ENCODE peak calls at places on chromosome 4, in eight cellular contexts. Y is ovary, W is cardiac muscle cell, J is heart right ventricle, K is coronary artery, D is stomach, C is Karpas-422, Q is neuronal stem cell. H is an unnamed sample.

GRCh38 chr4:61773655-61774245 is 573.6 kb downstream of the ADGRL3 start:
- DNase-seq in J (no peak), K (no peak), W (no peak), Q (no peak), Y (no peak), D (no peak), C (no peak), H (peak)

GRCh38 chr4:147730333-147730732 is 1.6 kb upstream of the ARHGAP10 start:
- DNase-seq in Y (no peak), C (no peak), W (no peak), D (no peak), Q (peak), J (no peak), K (no peak), H (no peak)

GRCh38 chr4:10456270-10457254 is 664 bp downstream of the ZNF518B start:
- DNase-seq in C (peak), K (no peak), W (peak), J (peak), Q (no peak), D (peak), Y (peak), H (peak)

GRCh38 chr4:19883841-19884240 is 367.9 kb upstream of the SLIT2 start:
- DNase-seq in C (no peak), D (no peak), J (no peak), Q (no peak), Y (no peak), K (no peak), W (no peak), H (no peak)

GRCh38 chr4:1347410-1347864 is 429 bp downstream of the UVSSA start:
- DNase-seq in Q (peak), Y (peak), K (peak), W (peak), C (peak), J (peak), D (peak), H (peak)

GRCh38 chr4:141142423-141142822 is 9.2 kb upstream of the RNF150 start:
- DNase-seq in J (no peak), W (peak), Y (no peak), K (no peak), C (no peak), Q (no peak), D (no peak), H (no peak)

GRCh38 chr4:34516524-34516923 is 1727.8 kb downstream of the ARAP2 start:
- DNase-seq in W (no peak), K (no peak), Q (no peak), Y (no peak), D (no peak), C (no peak), J (no peak), H (no peak)

GRCh38 chr4:143185253-143186107 is 763 bp downstream of the USP38 start:
- DNase-seq in Y (no peak), W (peak), D (no peak), C (peak), Q (peak), K (peak), J (peak), H (peak)

GRCh38 chr4:155582031-155582430 is 84.6 kb upstream of the GUCY1A1 start:
- DNase-seq in J (no peak), D (no peak), C (no peak), Q (no peak), K (no peak), Y (no peak), W (no peak), H (no peak)

GRCh38 chr4:183349673-183350072 is 27.4 kb upstream of the CLDN24 start:
- DNase-seq in D (no peak), J (no peak), C (no peak), Q (no peak), W (peak), K (no peak), Y (no peak), H (no peak)

GRCh38 chr4:146443525-146443924 is 78.2 kb downstream of the SLC10A7 start:
- DNase-seq in D (no peak), W (no peak), C (no peak), Y (no peak), K (no peak), Q (no peak), J (no peak), H (no peak)

GRCh38 chr4:98522603-98523395 is 135.6 kb downstream of the TSPAN5 start:
- DNase-seq in D (no peak), W (peak), Y (no peak), J (no peak), K (no peak), C (no peak), Q (peak), H (no peak)

GRCh38 chr4:179071120-179071519 is 1628.9 kb upstream of the AGA start:
- DNase-seq in C (no peak), J (no peak), Q (no peak), D (no peak), Y (no peak), W (no peak), K (no peak), H (no peak)

GRCh38 chr4:165053645-165054044 is at the start of gene TRIM75:
- DNase-seq in Y (no peak), K (no peak), W (no peak), J (no peak), C (no peak), D (no peak), Q (no peak), H (no peak)

GRCh38 chr4:172095161-172095560 is 282.0 kb downstream of the GALNTL6 start:
- DNase-seq in K (no peak), D (no peak), C (no peak), Y (no peak), J (no peak), W (no peak), Q (no peak), H (no peak)

GRCh38 chr4:8710946-8711345 is 118.4 kb downstream of the CPZ start:
- DNase-seq in W (no peak), Q (no peak), D (no peak), Y (peak), C (no peak), J (no peak), K (peak), H (no peak)

GRCh38 chr4:174539571-174539970 is 17.3 kb upstream of the HPGD start:
- DNase-seq in J (no peak), W (no peak), Y (no peak), D (no peak), K (no peak), C (no peak), Q (no peak), H (no peak)

GRCh38 chr4:149120331-149121014 is 678.3 kb upstream of the NR3C2 start:
- DNase-seq in W (peak), D (no peak), K (no peak), Q (no peak), C (no peak), J (no peak), Y (no peak), H (no peak)

GRCh38 chr4:109315818-109316217 is 13.4 kb upstream of the COL25A1 start:
- DNase-seq in Y (no peak), J (no peak), K (no peak), C (no peak), D (no peak), Q (no peak), W (peak), H (no peak)

GRCh38 chr4:18103876-18104275 is 82.3 kb upstream of the LCORL start:
- DNase-seq in D (no peak), C (no peak), Q (no peak), J (no peak), Y (no peak), W (peak), K (no peak), H (no peak)

GRCh38 chr4:136457004-136457403 is 1075.3 kb downstream of the PCDH18 start:
- DNase-seq in K (no peak), Y (no peak), C (no peak), D (no peak), W (no peak), J (no peak), Q (no peak), H (no peak)

GRCh38 chr4:184807797-184808718 is 17.7 kb downstream of the ACSL1 start:
- DNase-seq in W (peak), K (no peak), Q (peak), J (peak), C (no peak), Y (no peak), D (peak), H (no peak)

GRCh38 chr4:125315571-125316390 is 1.0 kb downstream of the FAT4 start:
- DNase-seq in W (peak), J (peak), K (peak), Q (peak), Y (peak), C (no peak), D (peak), H (peak)

GRCh38 chr4:121370729-121371325 is 10.0 kb downstream of the QRFPR start:
- DNase-seq in Q (peak), D (peak), K (no peak), W (peak), Y (no peak), J (peak), C (peak), H (peak)

GRCh38 chr4:7183161-7183560 is 9.2 kb upstream of the SORCS2 start:
- DNase-seq in Y (no peak), D (no peak), C (peak), Q (no peak), W (no peak), J (no peak), K (no peak), H (no peak)

GRCh38 chr4:77819836-77820679 is 890 bp upstream of the CNOT6L start:
- DNase-seq in Y (peak), K (peak), J (peak), Q (peak), C (peak), D (peak), W (peak), H (peak)

GRCh38 chr4:165011403-165011802 is 20.4 kb upstream of the TRIM60 start:
- DNase-seq in J (no peak), Q (no peak), D (no peak), W (no peak), Y (no peak), K (no peak), C (no peak), H (no peak)

GRCh38 chr4:3822230-3822947 is 56.2 kb downstream of the ADRA2C start:
- DNase-seq in Y (no peak), D (no peak), C (no peak), J (no peak), W (peak), Q (no peak), K (no peak), H (no peak)

GRCh38 chr4:123622572-123622971 is 226.0 kb downstream of the SPRY1 start:
- DNase-seq in D (no peak), Y (no peak), W (no peak), K (no peak), Q (no peak), J (no peak), C (no peak), H (no peak)

GRCh38 chr4:38128478-38129451 is 168.6 kb downstream of the PTTG2 start:
- DNase-seq in Q (no peak), K (no peak), Y (no peak), J (no peak), D (no peak), C (no peak), W (no peak), H (no peak)

GRCh38 chr4:99574530-99575314 is at the start of gene MTTP:
- DNase-seq in Q (no peak), K (no peak), D (no peak), Y (no peak), W (no peak), C (peak), J (no peak), H (no peak)

GRCh38 chr4:52984469-52984868 is 122.4 kb downstream of the RASL11B start:
- DNase-seq in W (no peak), Q (no peak), C (peak), D (no peak), J (no peak), K (no peak), Y (no peak), H (no peak)

GRCh38 chr4:121728066-121728465 is 31.3 kb upstream of the ANXA5 start:
- DNase-seq in Y (no peak), D (no peak), K (no peak), J (no peak), W (peak), Q (no peak), C (no peak), H (no peak)

GRCh38 chr4:165324203-165324917 is 3.1 kb upstream of the MSMO1 start:
- DNase-seq in W (no peak), D (no peak), J (no peak), Q (no peak), Y (no peak), K (no peak), C (no peak), H (no peak)

GRCh38 chr4:4216668-4217067 is 10.1 kb downstream of the OTOP1 start:
- DNase-seq in J (no peak), W (peak), K (no peak), D (no peak), Y (no peak), C (no peak), Q (no peak), H (no peak)

GRCh38 chr4:32136081-32136787 is 1416.1 kb downstream of the PCDH7 start:
- DNase-seq in Y (no peak), K (no peak), D (no peak), J (no peak), C (no peak), W (no peak), Q (no peak), H (no peak)

GRCh38 chr4:88216395-88216794 is 58.0 kb upstream of the ABCG2 start:
- DNase-seq in J (no peak), D (peak), Y (no peak), K (no peak), W (no peak), C (no peak), Q (no peak), H (peak)

GRCh38 chr4:85499573-85499972 is 24.6 kb downstream of the ARHGAP24 start:
- DNase-seq in D (no peak), C (no peak), W (no peak), Y (no peak), K (no peak), J (no peak), Q (no peak), H (no peak)

GRCh38 chr4:85495621-85496020 is 20.7 kb downstream of the ARHGAP24 start:
- DNase-seq in D (no peak), J (peak), Q (no peak), W (no peak), Y (no peak), C (no peak), K (no peak), H (no peak)

GRCh38 chr4:85496146-85496849 is 21.3 kb downstream of the ARHGAP24 start:
- DNase-seq in W (peak), Y (no peak), D (no peak), C (no peak), Q (no peak), K (no peak), J (no peak), H (no peak)

GRCh38 chr4:85498068-85498733 is 23.3 kb downstream of the ARHGAP24 start:
- DNase-seq in Q (no peak), Y (no peak), J (no peak), W (peak), C (peak), D (peak), K (no peak), H (peak)

DNA sequence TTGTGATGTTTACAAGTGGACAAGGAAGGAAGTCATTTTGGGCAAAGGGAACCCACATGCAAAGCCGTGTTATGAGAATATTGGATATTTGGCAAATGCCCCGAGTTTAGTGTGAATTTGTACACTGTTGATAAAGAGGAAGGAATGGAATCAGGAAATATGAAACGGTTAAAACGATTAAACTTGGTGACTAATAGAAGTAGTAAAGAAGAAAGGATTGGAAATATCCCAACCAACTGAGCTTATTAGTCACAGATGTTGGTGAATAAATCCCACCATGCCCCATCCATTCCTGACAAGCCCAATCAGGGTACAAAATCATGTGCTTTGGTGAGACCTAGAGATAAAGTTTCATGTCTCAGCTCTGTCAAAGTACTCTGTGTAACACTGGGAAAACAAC is 22.0 kb downstream of the ARHGAP24 start:
- DNase-seq in D (no peak), Q (no peak), Y (no peak), J (no peak), K (no peak), W (peak), C (no peak), H (no peak)
- H3K4me3 ChIP-seq in D (no peak), Q (no peak), Y (no peak), J (no peak), K (no peak), W (no peak), C (no peak), H (no peak)

GRCh38 chr4:176791591-176792347 is 953 bp downstream of the VEGFC start:
- DNase-seq in Y (peak), Q (peak), J (peak), K (peak), C (no peak), D (peak), W (peak), H (peak)
- H3K27ac ChIP-seq in Y (peak), Q (no peak), J (peak), K (peak), C (no peak), D (peak), W (no peak), H (peak)

GRCh38 chr4:40949701-40950100 is 199.9 kb downstream of the NSUN7 start:
- DNase-seq in Q (no peak), C (no peak), J (no peak), K (no peak), W (no peak), D (no peak), Y (no peak), H (no peak)
- H3K4me3 ChIP-seq in Q (no peak), C (no peak), J (no peak), K (peak), W (no peak), D (no peak), Y (no peak), H (no peak)

GRCh38 chr4:55754754-55755350 is 64.7 kb upstream of the EXOC1L start:
- DNase-seq in Q (no peak), K (no peak), C (no peak), D (no peak), J (no peak), Y (no peak), W (peak), H (no peak)
- H3K27ac ChIP-seq in Q (no peak), K (no peak), C (no peak), D (no peak), J (no peak), Y (no peak), W (no peak), H (no peak)

DNA sequence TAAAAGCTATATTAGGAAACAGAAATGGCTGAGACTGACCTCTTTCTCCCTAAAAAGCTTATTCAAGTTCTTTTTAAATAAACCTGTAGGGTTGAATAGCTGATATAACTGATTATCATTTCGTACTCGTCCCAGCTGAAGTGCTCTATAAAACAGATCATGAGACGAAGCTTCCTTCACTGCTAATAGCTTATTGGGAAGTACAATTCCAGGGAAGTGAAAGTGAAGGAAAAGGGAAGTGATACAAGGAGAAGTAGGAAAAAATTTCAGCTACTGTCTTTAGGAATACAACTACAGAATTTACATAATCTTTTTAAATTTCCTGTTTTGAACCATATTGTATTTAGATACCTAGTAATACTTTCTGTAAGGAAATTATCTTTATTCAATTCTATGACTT is 103.0 kb downstream of the SNCA start:
- DNase-seq in D (no peak), C (no peak), Y (no peak), Q (no peak), K (no peak), W (no peak), J (no peak), H (no peak)
- H3K4me3 ChIP-seq in D (no peak), C (no peak), Y (no peak), Q (no peak), K (no peak), W (no peak), J (no peak), H (no peak)

DNA sequence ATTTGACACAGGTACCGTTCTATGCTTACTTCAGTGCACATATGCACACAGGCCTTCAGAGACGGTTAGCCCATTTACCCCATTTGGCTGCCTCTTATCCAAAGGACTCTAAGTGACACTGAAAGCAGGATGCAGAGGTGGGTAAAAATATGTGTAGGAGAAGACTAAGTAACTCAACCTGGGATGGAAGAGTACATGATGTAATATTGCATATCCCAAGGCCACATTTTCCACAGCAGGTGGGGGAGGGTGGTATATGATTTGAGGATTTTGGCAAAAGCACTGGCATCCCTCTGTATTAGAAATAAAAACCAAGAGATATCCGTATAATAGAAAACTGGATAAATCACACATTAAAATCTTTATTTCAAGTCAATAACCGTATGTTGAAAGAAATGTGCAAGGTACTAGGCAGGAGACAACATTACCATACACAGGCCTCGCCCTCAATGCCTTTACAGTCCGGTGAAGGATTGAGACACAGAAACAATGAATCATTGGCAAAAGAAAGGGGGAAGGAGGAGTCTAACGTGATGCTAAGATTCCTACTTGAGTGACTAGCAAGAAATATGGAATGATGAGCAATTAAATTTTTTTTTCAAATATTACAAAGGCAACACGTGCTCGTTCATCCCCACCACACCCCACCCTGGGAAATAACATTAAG is 161.0 kb upstream of the RASGEF1B start:
- DNase-seq in C (no peak), Q (no peak), W (peak), J (no peak), K (no peak), D (no peak), Y (no peak), H (no peak)
- H3K27ac ChIP-seq in C (no peak), Q (no peak), W (no peak), J (no peak), K (no peak), D (no peak), Y (no peak), H (no peak)

H was measured in body of pancreas.